ENCODE peak calls at places on chromosome 18, in seven cellular contexts. One of them, this sample, is unnamed.

GRCh38 chr18:36809590-36810381 is 19.0 kb downstream of the TPGS2 start:
- DNase-seq in stomach: peak; percentile 28
- DNase-seq in HCT116: peak; percentile 39
- DNase-seq in ovary: no peak
- DNase-seq in adrenal gland: peak; percentile 24
- DNase-seq in H1: no peak
- DNase-seq in esophagus squamous epithelium: no peak
- DNase-seq in this sample: no peak

GRCh38 chr18:5238371-5238758 is 41.3 kb upstream of the AKAIN1 start:
- DNase-seq in stomach: peak; percentile 72
- DNase-seq in HCT116: no peak
- DNase-seq in ovary: peak; percentile 67
- DNase-seq in adrenal gland: peak; percentile 41
- DNase-seq in H1: no peak
- DNase-seq in esophagus squamous epithelium: no peak
- DNase-seq in this sample: peak; percentile 16

GRCh38 chr18:63980896-63981454 is 11.1 kb downstream of the SERPINB8 start:
- DNase-seq in stomach: no peak
- DNase-seq in HCT116: no peak
- DNase-seq in ovary: no peak
- DNase-seq in adrenal gland: no peak
- DNase-seq in H1: no peak
- DNase-seq in esophagus squamous epithelium: no peak
- DNase-seq in this sample: no peak

GRCh38 chr18:75003764-75004690 is 204.9 kb downstream of the PTGR3 start:
- DNase-seq in stomach: no peak
- DNase-seq in HCT116: no peak
- DNase-seq in ovary: no peak
- DNase-seq in adrenal gland: no peak
- DNase-seq in H1: no peak
- DNase-seq in esophagus squamous epithelium: no peak
- DNase-seq in this sample: no peak

GRCh38 chr18:48595703-48596218 is 56.9 kb downstream of the CTIF start:
- DNase-seq in stomach: no peak
- DNase-seq in HCT116: no peak
- DNase-seq in ovary: no peak
- DNase-seq in adrenal gland: no peak
- DNase-seq in H1: no peak
- DNase-seq in esophagus squamous epithelium: no peak
- DNase-seq in this sample: no peak

GRCh38 chr18:52200406-52200805 is 139.6 kb upstream of the DCC start:
- DNase-seq in stomach: no peak
- DNase-seq in HCT116: no peak
- DNase-seq in ovary: no peak
- DNase-seq in adrenal gland: no peak
- DNase-seq in H1: no peak
- DNase-seq in esophagus squamous epithelium: no peak
- DNase-seq in this sample: no peak

GRCh38 chr18:67735506-67735905 is 219.0 kb upstream of the DSEL start:
- DNase-seq in stomach: no peak
- DNase-seq in HCT116: no peak
- DNase-seq in ovary: no peak
- DNase-seq in adrenal gland: no peak
- DNase-seq in H1: no peak
- DNase-seq in esophagus squamous epithelium: no peak
- DNase-seq in this sample: no peak

GRCh38 chr18:71038196-71038595 is 749.4 kb downstream of the SOCS6 start:
- DNase-seq in stomach: no peak
- DNase-seq in HCT116: no peak
- DNase-seq in ovary: no peak
- DNase-seq in adrenal gland: no peak
- DNase-seq in H1: no peak
- DNase-seq in esophagus squamous epithelium: no peak
- DNase-seq in this sample: no peak

GRCh38 chr18:73646772-73647171 is 500.9 kb downstream of the FBXO15 start:
- DNase-seq in stomach: no peak
- DNase-seq in HCT116: no peak
- DNase-seq in ovary: no peak
- DNase-seq in adrenal gland: no peak
- DNase-seq in H1: no peak
- DNase-seq in esophagus squamous epithelium: no peak
- DNase-seq in this sample: no peak

GRCh38 chr18:23618862-23619387 is 32.6 kb upstream of the NPC1 start:
- DNase-seq in stomach: no peak
- DNase-seq in HCT116: no peak
- DNase-seq in ovary: peak; percentile 85
- DNase-seq in adrenal gland: peak; percentile 35
- DNase-seq in H1: peak; percentile 86
- DNase-seq in esophagus squamous epithelium: no peak
- DNase-seq in this sample: no peak
- H3K27ac ChIP-seq in stomach: peak overlapping the region; percentile 85
- H3K27ac ChIP-seq in HCT116: no peak overlapping the region
- H3K27ac ChIP-seq in ovary: peak overlapping the region; percentile 90
- H3K27ac ChIP-seq in adrenal gland: no peak overlapping the region
- H3K27ac ChIP-seq in H1: no peak overlapping the region
- H3K27ac ChIP-seq in esophagus squamous epithelium: no peak overlapping the region
- H3K27ac ChIP-seq in this sample: no peak overlapping the region

GRCh38 chr18:24112464-24112863 is 26.4 kb upstream of the CABYR start:
- DNase-seq in stomach: no peak
- DNase-seq in HCT116: no peak
- DNase-seq in ovary: no peak
- DNase-seq in adrenal gland: peak; percentile 47
- DNase-seq in H1: no peak
- DNase-seq in esophagus squamous epithelium: no peak
- DNase-seq in this sample: no peak

GRCh38 chr18:24114924-24115549 is 23.8 kb upstream of the CABYR start:
- DNase-seq in stomach: no peak
- DNase-seq in HCT116: no peak
- DNase-seq in ovary: no peak
- DNase-seq in adrenal gland: no peak
- DNase-seq in H1: no peak
- DNase-seq in esophagus squamous epithelium: no peak
- DNase-seq in this sample: no peak

GRCh38 chr18:24111936-24112335 is 26.9 kb upstream of the CABYR start:
- DNase-seq in stomach: no peak
- DNase-seq in HCT116: peak; percentile 7
- DNase-seq in ovary: no peak
- DNase-seq in adrenal gland: no peak
- DNase-seq in H1: no peak
- DNase-seq in esophagus squamous epithelium: no peak
- DNase-seq in this sample: no peak

GRCh38 chr18:24115628-24116027 is 23.2 kb upstream of the CABYR start:
- DNase-seq in stomach: no peak
- DNase-seq in HCT116: no peak
- DNase-seq in ovary: no peak
- DNase-seq in adrenal gland: no peak
- DNase-seq in H1: no peak
- DNase-seq in esophagus squamous epithelium: no peak
- DNase-seq in this sample: no peak

GRCh38 chr18:24112874-24113615 is 25.8 kb upstream of the CABYR start:
- DNase-seq in stomach: no peak
- DNase-seq in HCT116: peak; percentile 90
- DNase-seq in ovary: no peak
- DNase-seq in adrenal gland: peak; percentile 89
- DNase-seq in H1: no peak
- DNase-seq in esophagus squamous epithelium: no peak
- DNase-seq in this sample: no peak
- TF ChIP-seq POLR2A in stomach: no peak
- TF ChIP-seq POLR2A in HCT116: no peak
- TF ChIP-seq POLR2A in ovary: no peak
- TF ChIP-seq POLR2A in adrenal gland: no peak
- TF ChIP-seq POLR2A in H1: no peak
- TF ChIP-seq POLR2A in esophagus squamous epithelium: no peak
- TF ChIP-seq POLR2A in this sample: no peak

DNA sequence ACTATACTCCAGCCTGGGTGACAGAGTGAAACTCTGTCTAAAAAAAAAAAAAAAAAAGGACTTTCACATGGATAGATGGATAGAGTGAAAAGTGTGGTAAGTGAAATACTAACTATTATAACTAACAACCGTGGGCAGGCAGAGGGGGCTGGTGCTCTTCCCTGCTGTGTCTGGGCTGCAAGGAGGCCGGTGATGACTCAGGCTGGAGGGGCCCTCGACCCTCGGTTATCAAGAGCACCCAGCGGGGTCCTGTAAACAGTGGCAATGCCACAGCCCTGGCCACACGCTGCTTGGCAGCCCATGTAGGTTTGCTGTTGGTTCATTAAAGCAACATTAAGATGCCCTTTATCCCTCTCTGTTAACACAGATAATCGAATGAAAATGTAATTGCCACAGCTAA is 184.8 kb upstream of the RAB12 start:
- DNase-seq in stomach: no peak
- DNase-seq in HCT116: no peak
- DNase-seq in ovary: no peak
- DNase-seq in adrenal gland: no peak
- DNase-seq in H1: no peak
- DNase-seq in esophagus squamous epithelium: no peak
- DNase-seq in this sample: no peak
- TF ChIP-seq CTCF in stomach: no peak
- TF ChIP-seq CTCF in HCT116: no peak
- TF ChIP-seq CTCF in ovary: no peak
- TF ChIP-seq CTCF in adrenal gland: no peak
- TF ChIP-seq CTCF in H1: no peak
- TF ChIP-seq CTCF in esophagus squamous epithelium: no peak
- TF ChIP-seq CTCF in this sample: no peak

GRCh38 chr18:9330419-9330818 is 4.2 kb upstream of the TWSG1 start:
- DNase-seq in stomach: no peak
- DNase-seq in HCT116: no peak
- DNase-seq in ovary: no peak
- DNase-seq in adrenal gland: no peak
- DNase-seq in H1: no peak
- DNase-seq in esophagus squamous epithelium: no peak
- DNase-seq in this sample: no peak
- H3K27ac ChIP-seq in stomach: no peak overlapping the region
- H3K27ac ChIP-seq in HCT116: no peak overlapping the region
- H3K27ac ChIP-seq in ovary: no peak overlapping the region
- H3K27ac ChIP-seq in adrenal gland: no peak overlapping the region
- H3K27ac ChIP-seq in H1: no peak overlapping the region
- H3K27ac ChIP-seq in esophagus squamous epithelium: no peak overlapping the region
- H3K27ac ChIP-seq in this sample: no peak overlapping the region

GRCh38 chr18:58863539-58864145 is 1.0 kb upstream of the ZNF532 start:
- DNase-seq in stomach: peak; percentile 55
- DNase-seq in HCT116: no peak
- DNase-seq in ovary: peak; percentile 75
- DNase-seq in adrenal gland: peak; percentile 47
- DNase-seq in H1: no peak
- DNase-seq in esophagus squamous epithelium: no peak
- DNase-seq in this sample: no peak

GRCh38 chr18:58862404-58862803 is 2.3 kb upstream of the ZNF532 start:
- DNase-seq in stomach: no peak
- DNase-seq in HCT116: no peak
- DNase-seq in ovary: no peak
- DNase-seq in adrenal gland: no peak
- DNase-seq in H1: no peak
- DNase-seq in esophagus squamous epithelium: no peak
- DNase-seq in this sample: no peak

GRCh38 chr18:58861853-58862252 is 2.8 kb upstream of the ZNF532 start:
- DNase-seq in stomach: no peak
- DNase-seq in HCT116: no peak
- DNase-seq in ovary: no peak
- DNase-seq in adrenal gland: no peak
- DNase-seq in H1: no peak
- DNase-seq in esophagus squamous epithelium: no peak
- DNase-seq in this sample: no peak

GRCh38 chr18:58861353-58861752 is 3.3 kb upstream of the ZNF532 start:
- DNase-seq in stomach: no peak
- DNase-seq in HCT116: no peak
- DNase-seq in ovary: no peak
- DNase-seq in adrenal gland: no peak
- DNase-seq in H1: no peak
- DNase-seq in esophagus squamous epithelium: no peak
- DNase-seq in this sample: no peak

GRCh38 chr18:58862851-58863538 is 1.7 kb upstream of the ZNF532 start:
- DNase-seq in stomach: peak; percentile 27
- DNase-seq in HCT116: peak; percentile 6
- DNase-seq in ovary: peak; percentile 69
- DNase-seq in adrenal gland: peak; percentile 21
- DNase-seq in H1: peak; percentile 64
- DNase-seq in esophagus squamous epithelium: no peak
- DNase-seq in this sample: no peak
- TF ChIP-seq POLR2A in stomach: no peak
- TF ChIP-seq POLR2A in HCT116: no peak
- TF ChIP-seq POLR2A in ovary: no peak
- TF ChIP-seq POLR2A in adrenal gland: no peak
- TF ChIP-seq POLR2A in H1: peak; percentile 74
- TF ChIP-seq POLR2A in esophagus squamous epithelium: no peak
- TF ChIP-seq POLR2A in this sample: no peak

DNA sequence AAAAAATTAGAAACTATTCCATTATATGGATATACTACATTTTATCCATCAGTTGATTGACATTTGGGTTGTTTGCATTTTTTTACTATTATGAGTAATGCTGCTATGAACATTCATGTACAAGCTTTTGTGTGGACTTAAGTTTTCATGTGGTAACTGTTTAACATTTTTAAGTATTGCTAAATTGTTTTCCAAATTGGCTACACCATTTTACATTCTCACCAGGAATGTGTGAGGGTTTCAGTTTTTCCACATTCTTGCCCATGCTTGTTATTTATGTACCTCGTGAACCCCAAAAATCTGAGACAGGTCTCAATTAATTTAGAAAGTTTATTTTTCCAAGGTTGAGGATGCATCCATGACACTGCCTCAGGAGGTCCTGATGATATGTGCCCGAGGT is 3.1 kb upstream of the TXNL4A start:
- DNase-seq in stomach: no peak
- DNase-seq in HCT116: no peak
- DNase-seq in ovary: no peak
- DNase-seq in adrenal gland: no peak
- DNase-seq in H1: no peak
- DNase-seq in esophagus squamous epithelium: no peak
- DNase-seq in this sample: no peak
- TF ChIP-seq CTCF in stomach: no peak
- TF ChIP-seq CTCF in HCT116: no peak
- TF ChIP-seq CTCF in ovary: no peak
- TF ChIP-seq CTCF in adrenal gland: no peak
- TF ChIP-seq CTCF in H1: no peak
- TF ChIP-seq CTCF in esophagus squamous epithelium: no peak
- TF ChIP-seq CTCF in this sample: no peak